ENCODE peak calls at places on chromosomes 5 and 9, in nine cellular contexts. One of them, this sample, is unnamed.

GRCh38 chr9:13786131-13786530 is 506.6 kb upstream of the MPDZ start:
- DNase-seq in H9: no peak
- DNase-seq in lower leg skin: no peak
- DNase-seq in HCT116: no peak
- DNase-seq in sigmoid colon: no peak
- DNase-seq in fibroblast of lung: peak
- DNase-seq in GM10248: no peak
- DNase-seq in K562: no peak
- DNase-seq in left lung: peak
- DNase-seq in this sample: no peak

GRCh38 chr5:71969464-71969863 is 137.8 kb upstream of the MAP1B start:
- DNase-seq in H9: no peak
- DNase-seq in lower leg skin: no peak
- DNase-seq in HCT116: no peak
- DNase-seq in sigmoid colon: no peak
- DNase-seq in fibroblast of lung: peak
- DNase-seq in GM10248: no peak
- DNase-seq in K562: no peak
- DNase-seq in left lung: no peak
- DNase-seq in this sample: no peak

GRCh38 chr5:151474799-151475198 is 27.4 kb downstream of the SLC36A1 start:
- DNase-seq in H9: no peak
- DNase-seq in lower leg skin: no peak
- DNase-seq in HCT116: no peak
- DNase-seq in sigmoid colon: no peak
- DNase-seq in fibroblast of lung: no peak
- DNase-seq in GM10248: no peak
- DNase-seq in K562: no peak
- DNase-seq in left lung: no peak
- DNase-seq in this sample: no peak

GRCh38 chr5:141872496-141873356 is 5.5 kb downstream of the PCDH1 start:
- DNase-seq in H9: peak
- DNase-seq in lower leg skin: peak
- DNase-seq in HCT116: no peak
- DNase-seq in sigmoid colon: no peak
- DNase-seq in fibroblast of lung: no peak
- DNase-seq in GM10248: no peak
- DNase-seq in K562: no peak
- DNase-seq in left lung: no peak
- DNase-seq in this sample: no peak

GRCh38 chr5:56974241-56974640 is 22.3 kb upstream of the MIER3 start:
- DNase-seq in H9: no peak
- DNase-seq in lower leg skin: no peak
- DNase-seq in HCT116: no peak
- DNase-seq in sigmoid colon: no peak
- DNase-seq in fibroblast of lung: no peak
- DNase-seq in GM10248: no peak
- DNase-seq in K562: no peak
- DNase-seq in left lung: no peak
- DNase-seq in this sample: no peak

GRCh38 chr9:121956808-121957207 is 136.3 kb downstream of the TTLL11 start:
- DNase-seq in H9: no peak
- DNase-seq in lower leg skin: no peak
- DNase-seq in HCT116: no peak
- DNase-seq in sigmoid colon: no peak
- DNase-seq in fibroblast of lung: no peak
- DNase-seq in GM10248: no peak
- DNase-seq in K562: no peak
- DNase-seq in left lung: no peak
- DNase-seq in this sample: no peak

GRCh38 chr5:109939109-109939682 is 249.5 kb downstream of the MAN2A1 start:
- DNase-seq in H9: no peak
- DNase-seq in lower leg skin: no peak
- DNase-seq in HCT116: no peak
- DNase-seq in sigmoid colon: no peak
- DNase-seq in fibroblast of lung: peak
- DNase-seq in GM10248: no peak
- DNase-seq in K562: no peak
- DNase-seq in left lung: no peak
- DNase-seq in this sample: no peak

GRCh38 chr5:37248970-37249819 is at the start of gene CPLANE1:
- DNase-seq in H9: peak
- DNase-seq in lower leg skin: peak
- DNase-seq in HCT116: no peak
- DNase-seq in sigmoid colon: peak
- DNase-seq in fibroblast of lung: peak
- DNase-seq in GM10248: peak
- DNase-seq in K562: no peak
- DNase-seq in left lung: peak
- DNase-seq in this sample: peak

GRCh38 chr5:134122530-134122929 is 8.0 kb downstream of the TCF7 start:
- DNase-seq in H9: no peak
- DNase-seq in lower leg skin: no peak
- DNase-seq in HCT116: no peak
- DNase-seq in sigmoid colon: no peak
- DNase-seq in fibroblast of lung: no peak
- DNase-seq in GM10248: no peak
- DNase-seq in K562: no peak
- DNase-seq in left lung: no peak
- DNase-seq in this sample: no peak

GRCh38 chr5:165232629-165233028 is 1727.2 kb downstream of the MAT2B start:
- DNase-seq in H9: no peak
- DNase-seq in lower leg skin: no peak
- DNase-seq in HCT116: no peak
- DNase-seq in sigmoid colon: no peak
- DNase-seq in fibroblast of lung: no peak
- DNase-seq in GM10248: no peak
- DNase-seq in K562: no peak
- DNase-seq in left lung: no peak
- DNase-seq in this sample: no peak

GRCh38 chr5:75567710-75568109 is 43.5 kb upstream of the ANKDD1B start:
- DNase-seq in H9: no peak
- DNase-seq in lower leg skin: no peak
- DNase-seq in HCT116: peak
- DNase-seq in sigmoid colon: no peak
- DNase-seq in fibroblast of lung: peak
- DNase-seq in GM10248: peak
- DNase-seq in K562: peak
- DNase-seq in left lung: no peak
- DNase-seq in this sample: no peak

GRCh38 chr5:115472601-115473000 is 72.0 kb downstream of the FEM1C start:
- DNase-seq in H9: no peak
- DNase-seq in lower leg skin: no peak
- DNase-seq in HCT116: no peak
- DNase-seq in sigmoid colon: no peak
- DNase-seq in fibroblast of lung: no peak
- DNase-seq in GM10248: no peak
- DNase-seq in K562: no peak
- DNase-seq in left lung: no peak
- DNase-seq in this sample: no peak

GRCh38 chr5:132766806-132767055 is 10.3 kb downstream of the SEPTIN8 start:
- DNase-seq in H9: no peak
- DNase-seq in lower leg skin: no peak
- DNase-seq in HCT116: no peak
- DNase-seq in sigmoid colon: no peak
- DNase-seq in fibroblast of lung: no peak
- DNase-seq in GM10248: no peak
- DNase-seq in K562: no peak
- DNase-seq in left lung: no peak
- DNase-seq in this sample: no peak

GRCh38 chr9:129810788-129811187 is 7.8 kb downstream of the TOR1B start:
- DNase-seq in H9: no peak
- DNase-seq in lower leg skin: no peak
- DNase-seq in HCT116: no peak
- DNase-seq in sigmoid colon: no peak
- DNase-seq in fibroblast of lung: no peak
- DNase-seq in GM10248: no peak
- DNase-seq in K562: no peak
- DNase-seq in left lung: no peak
- DNase-seq in this sample: no peak

GRCh38 chr9:124411514-124412227 is 3.6 kb downstream of the PSMB7 start:
- DNase-seq in H9: no peak
- DNase-seq in lower leg skin: no peak
- DNase-seq in HCT116: no peak
- DNase-seq in sigmoid colon: no peak
- DNase-seq in fibroblast of lung: peak
- DNase-seq in GM10248: no peak
- DNase-seq in K562: no peak
- DNase-seq in left lung: no peak
- DNase-seq in this sample: peak

DNA sequence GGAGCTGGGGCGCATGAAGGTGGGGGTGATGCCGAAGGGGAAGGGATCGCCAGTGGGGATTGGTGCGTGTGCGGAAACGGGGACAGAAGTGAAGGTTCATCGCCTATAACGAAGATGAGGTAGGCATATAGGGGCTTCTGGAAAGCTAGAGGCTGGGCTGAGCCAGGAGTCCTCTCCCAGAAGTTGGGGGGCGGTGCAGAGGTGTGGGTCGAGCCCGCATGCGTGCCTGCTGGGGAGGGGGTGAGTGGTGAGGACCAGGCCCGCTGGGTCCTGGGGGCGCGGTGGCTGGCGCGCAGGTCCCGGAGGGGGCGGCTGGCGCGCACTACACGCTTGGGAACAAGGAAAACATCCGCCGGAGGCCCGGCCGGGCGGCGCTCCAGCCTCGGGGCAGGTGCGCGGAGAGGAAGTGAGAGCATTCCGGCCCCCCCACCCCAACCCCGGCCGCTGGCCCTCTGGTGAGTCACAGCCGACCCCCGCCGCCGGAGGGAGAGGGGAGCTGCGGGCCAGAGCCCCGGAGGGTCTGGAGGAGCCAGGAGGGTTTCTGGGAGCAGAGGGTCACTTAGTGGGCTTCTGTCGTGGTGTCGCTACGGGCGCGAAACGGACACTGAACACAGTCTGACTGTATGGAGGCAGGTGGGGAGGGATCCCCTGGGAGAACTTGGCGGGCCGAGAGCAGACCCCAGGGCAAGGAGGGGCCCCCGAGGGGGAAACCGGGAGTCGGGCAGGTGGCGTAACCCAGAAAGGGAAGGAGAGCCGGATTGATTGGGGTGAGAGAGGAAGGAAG is 2.9 kb upstream of the MSMP start:
- DNase-seq in H9: peak
- DNase-seq in lower leg skin: peak
- DNase-seq in HCT116: peak
- DNase-seq in sigmoid colon: peak
- DNase-seq in fibroblast of lung: peak
- DNase-seq in GM10248: peak
- DNase-seq in K562: peak
- DNase-seq in left lung: peak
- DNase-seq in this sample: no peak
- TF ChIP-seq CTCF in H9: peak
- TF ChIP-seq CTCF in lower leg skin: no peak
- TF ChIP-seq CTCF in HCT116: no peak
- TF ChIP-seq CTCF in sigmoid colon: peak
- TF ChIP-seq CTCF in fibroblast of lung: peak
- TF ChIP-seq CTCF in GM10248: no peak
- TF ChIP-seq CTCF in K562: no peak
- TF ChIP-seq CTCF in left lung: no peak
- TF ChIP-seq CTCF in this sample: no peak

DNA sequence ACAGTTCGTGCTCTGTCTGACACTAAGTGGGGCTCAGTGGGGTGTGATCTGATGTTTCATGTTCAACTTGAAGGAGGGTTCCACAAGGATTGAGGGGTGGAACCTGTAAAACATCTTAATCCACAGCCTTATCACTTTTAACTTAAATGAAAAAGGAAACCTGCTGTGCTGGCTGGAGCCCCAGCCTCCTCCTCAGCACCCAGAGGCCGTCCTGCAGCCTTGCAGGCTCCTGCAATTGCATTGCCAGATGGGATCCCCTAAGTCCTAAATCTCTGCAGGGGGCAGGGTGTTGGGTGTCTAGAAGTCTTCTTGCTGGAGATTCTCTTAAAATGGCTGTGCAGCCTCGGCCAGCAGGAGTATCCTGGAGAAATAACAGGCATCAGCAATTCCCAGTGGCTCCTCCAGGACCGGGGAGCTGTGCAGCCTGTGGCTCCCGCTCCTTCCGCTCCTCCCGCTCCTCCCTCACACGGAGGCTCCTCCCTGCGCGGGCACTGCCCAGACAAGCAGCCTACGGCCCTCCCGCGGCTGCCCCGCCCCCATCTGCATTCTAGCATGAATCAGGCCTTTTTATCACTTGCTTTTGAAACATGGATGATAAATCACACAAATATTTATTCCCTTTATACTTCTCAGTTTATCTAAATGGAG is 131.0 kb downstream of the ADAMTS16 start:
- DNase-seq in H9: peak
- DNase-seq in lower leg skin: no peak
- DNase-seq in HCT116: peak
- DNase-seq in sigmoid colon: peak
- DNase-seq in fibroblast of lung: peak
- DNase-seq in GM10248: no peak
- DNase-seq in K562: no peak
- DNase-seq in left lung: peak
- DNase-seq in this sample: peak
- TF ChIP-seq CTCF in H9: no peak
- TF ChIP-seq CTCF in lower leg skin: no peak
- TF ChIP-seq CTCF in HCT116: no peak
- TF ChIP-seq CTCF in sigmoid colon: no peak
- TF ChIP-seq CTCF in fibroblast of lung: no peak
- TF ChIP-seq CTCF in GM10248: no peak
- TF ChIP-seq CTCF in K562: no peak
- TF ChIP-seq CTCF in left lung: no peak
- TF ChIP-seq CTCF in this sample: no peak

GRCh38 chr5:172806897-172807672 is 27.0 kb upstream of the ERGIC1 start:
- DNase-seq in H9: peak
- DNase-seq in lower leg skin: peak
- DNase-seq in HCT116: peak
- DNase-seq in sigmoid colon: peak
- DNase-seq in fibroblast of lung: peak
- DNase-seq in GM10248: peak
- DNase-seq in K562: peak
- DNase-seq in left lung: peak
- DNase-seq in this sample: no peak
- TF ChIP-seq CTCF in H9: no peak
- TF ChIP-seq CTCF in lower leg skin: no peak
- TF ChIP-seq CTCF in HCT116: no peak
- TF ChIP-seq CTCF in sigmoid colon: no peak
- TF ChIP-seq CTCF in fibroblast of lung: no peak
- TF ChIP-seq CTCF in GM10248: no peak
- TF ChIP-seq CTCF in K562: no peak
- TF ChIP-seq CTCF in left lung: no peak
- TF ChIP-seq CTCF in this sample: no peak

DNA sequence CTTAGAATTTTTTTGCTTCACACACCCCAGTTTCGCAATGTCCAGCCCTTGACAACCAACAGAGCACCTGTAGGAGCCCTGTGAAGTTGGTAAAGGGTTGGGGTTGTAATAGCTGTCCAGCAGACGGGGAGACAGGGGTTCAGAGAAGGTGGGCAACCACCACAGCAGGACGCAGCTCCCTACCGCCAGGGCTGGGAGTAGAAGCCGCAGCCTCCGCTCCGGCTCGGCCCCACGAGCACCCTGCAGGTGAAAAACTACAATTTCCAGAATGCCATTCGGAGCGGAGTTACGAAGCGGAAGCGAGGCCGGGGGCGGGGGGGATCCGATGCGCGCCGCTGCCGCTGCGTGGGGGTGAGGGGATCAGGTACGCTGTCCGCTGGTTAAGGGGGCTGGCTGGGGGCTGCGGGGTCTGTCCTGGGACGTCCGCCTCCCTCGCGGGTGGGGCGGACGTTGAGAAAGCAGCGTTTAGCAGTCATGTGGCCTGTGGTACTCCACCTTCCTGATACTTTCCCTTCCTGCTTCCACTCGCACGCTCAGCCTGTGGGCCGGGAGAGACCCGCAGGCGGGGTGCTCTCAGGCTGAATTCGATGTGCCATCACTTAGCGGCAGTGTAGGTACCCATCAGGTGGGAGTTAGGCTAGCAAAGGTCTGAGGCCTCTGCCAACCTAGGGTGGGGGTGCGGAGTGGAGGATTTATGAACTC is at the start of gene TRMT10B:
- DNase-seq in H9: peak
- DNase-seq in lower leg skin: peak
- DNase-seq in HCT116: peak
- DNase-seq in sigmoid colon: peak
- DNase-seq in fibroblast of lung: peak
- DNase-seq in GM10248: peak
- DNase-seq in K562: peak
- DNase-seq in left lung: peak
- DNase-seq in this sample: no peak
- TF ChIP-seq CTCF in H9: peak
- TF ChIP-seq CTCF in lower leg skin: no peak
- TF ChIP-seq CTCF in HCT116: no peak
- TF ChIP-seq CTCF in sigmoid colon: peak
- TF ChIP-seq CTCF in fibroblast of lung: no peak
- TF ChIP-seq CTCF in GM10248: no peak
- TF ChIP-seq CTCF in K562: no peak
- TF ChIP-seq CTCF in left lung: no peak
- TF ChIP-seq CTCF in this sample: no peak

This sample was measured in Panc1.